ENCODE peak calls at places on chromosomes 13 and 19, in nine cellular contexts. S is GM23248; R is tibial nerve; Y is epithelial cell of proximal tubule; F is ELR; C is naive thymus-derived CD4-positive, alpha-beta T cell; N is glutamatergic neuron; K is fibroblast of the conjunctiva; M is head of caudate nucleus. D is an unnamed sample.

GRCh38 chr19:30226464-30227070 is 145.6 kb upstream of the ZNF536 start:
- DNase-seq in S (peak), R (no peak), Y (no peak), F (no peak), C (no peak), N (peak), K (no peak), M (no peak), D (peak)

GRCh38 chr13:75825161-75825560 is 189.0 kb downstream of the LMO7 start:
- DNase-seq in S (no peak), R (no peak), Y (no peak), F (no peak), C (no peak), N (no peak), K (no peak), M (peak), D (no peak)

GRCh38 chr13:82900453-82900852 is 981.8 kb downstream of the SLITRK1 start:
- DNase-seq in S (no peak), R (no peak), Y (no peak), F (no peak), C (no peak), N (no peak), K (no peak), M (no peak), D (no peak)

GRCh38 chr13:94173312-94173854 is 306.1 kb downstream of the DCT start:
- DNase-seq in S (peak), R (no peak), Y (no peak), F (peak), C (no peak), N (no peak), K (no peak), M (no peak), D (no peak)

GRCh38 chr19:39428309-39429112 is 7.2 kb downstream of the RPS16 start:
- DNase-seq in S (peak), R (peak), Y (no peak), F (peak), C (no peak), N (peak), K (no peak), M (no peak), D (no peak)

GRCh38 chr19:28553005-28553404 is 659.9 kb downstream of the UQCRFS1 start:
- DNase-seq in S (peak), R (no peak), Y (no peak), F (peak), C (no peak), N (no peak), K (no peak), M (no peak), D (no peak)

GRCh38 chr19:16202320-16203255 is 4.9 kb downstream of the AP1M1 start:
- DNase-seq in S (peak), R (no peak), Y (no peak), F (no peak), C (no peak), N (no peak), K (no peak), M (peak), D (no peak)

GRCh38 chr13:88651531-88651930 is 980.4 kb downstream of the SLITRK5 start:
- DNase-seq in S (no peak), R (no peak), Y (no peak), F (no peak), C (no peak), N (no peak), K (no peak), M (no peak), D (no peak)

GRCh38 chr19:32599736-32600157 is 18.8 kb downstream of the PDCD5 start:
- DNase-seq in S (peak), R (no peak), Y (peak), F (peak), C (peak), N (no peak), K (peak), M (no peak), D (peak)

GRCh38 chr19:10805758-10806247 is 30.2 kb downstream of the TMED1 start:
- DNase-seq in S (no peak), R (no peak), Y (no peak), F (no peak), C (no peak), N (peak), K (no peak), M (no peak), D (no peak)

GRCh38 chr13:94427313-94427712 is 52.2 kb downstream of the DCT start:
- DNase-seq in S (no peak), R (no peak), Y (no peak), F (no peak), C (no peak), N (no peak), K (no peak), M (no peak), D (no peak)

GRCh38 chr13:110183925-110184324 is 123.0 kb downstream of the COL4A1 start:
- DNase-seq in S (peak), R (no peak), Y (no peak), F (no peak), C (no peak), N (no peak), K (no peak), M (no peak), D (no peak)

GRCh38 chr19:9885077-9885552 is 50.0 kb downstream of the PIN1 start:
- DNase-seq in S (peak), R (no peak), Y (no peak), F (peak), C (no peak), N (no peak), K (peak), M (peak), D (no peak)

GRCh38 chr13:83681547-83681946 is 200.7 kb downstream of the SLITRK1 start:
- DNase-seq in S (no peak), R (no peak), Y (no peak), F (no peak), C (no peak), N (no peak), K (no peak), M (no peak), D (no peak)

GRCh38 chr13:25762795-25763377 is 288.9 kb downstream of the SHISA2 start:
- DNase-seq in S (no peak), R (no peak), Y (no peak), F (no peak), C (no peak), N (no peak), K (no peak), M (no peak), D (no peak)

GRCh38 chr19:38043649-38044144 is 136.7 kb downstream of the SIPA1L3 start:
- DNase-seq in S (no peak), R (no peak), Y (no peak), F (no peak), C (no peak), N (no peak), K (no peak), M (no peak), D (no peak)

GRCh38 chr19:3655402-3656072 is 28.9 kb upstream of the CACTIN start:
- DNase-seq in S (peak), R (no peak), Y (no peak), F (peak), C (no peak), N (peak), K (peak), M (peak), D (peak)

GRCh38 chr13:40470665-40471064 is 195.8 kb downstream of the FOXO1 start:
- DNase-seq in S (peak), R (peak), Y (no peak), F (no peak), C (no peak), N (no peak), K (no peak), M (no peak), D (no peak)

GRCh38 chr19:13965926-13966683 is 13.8 kb downstream of the DCAF15 start:
- DNase-seq in S (no peak), R (no peak), Y (no peak), F (no peak), C (no peak), N (no peak), K (no peak), M (no peak), D (no peak)

GRCh38 chr13:99228737-99229691 is 28.4 kb downstream of the UBAC2 start:
- DNase-seq in S (peak), R (no peak), Y (peak), F (peak), C (no peak), N (no peak), K (no peak), M (no peak), D (no peak)

GRCh38 chr19:7806234-7806633 is 23.8 kb upstream of the EVI5L start:
- DNase-seq in S (no peak), R (no peak), Y (no peak), F (no peak), C (no peak), N (no peak), K (no peak), M (no peak), D (no peak)

GRCh38 chr13:112842343-112842856 is 126.6 kb upstream of the MCF2L start:
- DNase-seq in S (no peak), R (peak), Y (no peak), F (no peak), C (no peak), N (peak), K (no peak), M (no peak), D (no peak)

GRCh38 chr19:55346725-55347441 is 7.2 kb downstream of the KMT5C start:
- DNase-seq in S (no peak), R (no peak), Y (no peak), F (no peak), C (no peak), N (peak), K (no peak), M (no peak), D (no peak)

GRCh38 chr13:100987993-100988392 is 313.4 kb upstream of the TMTC4 start:
- DNase-seq in S (peak), R (no peak), Y (no peak), F (peak), C (no peak), N (no peak), K (no peak), M (peak), D (no peak)

GRCh38 chr19:14954071-14954655 is 12.9 kb downstream of the OR7C2 start:
- DNase-seq in S (no peak), R (no peak), Y (no peak), F (no peak), C (no peak), N (no peak), K (no peak), M (no peak), D (no peak)

GRCh38 chr13:69947577-69947976 is 160.0 kb upstream of the ATXN8OS start:
- DNase-seq in S (no peak), R (no peak), Y (no peak), F (no peak), C (no peak), N (no peak), K (no peak), M (no peak), D (no peak)

GRCh38 chr13:90968510-90968909 is 379.0 kb upstream of the MIR17HG start:
- DNase-seq in S (peak), R (no peak), Y (no peak), F (peak), C (no peak), N (peak), K (no peak), M (peak), D (no peak)

GRCh38 chr13:97395437-97396136 is 38.4 kb upstream of the RAP2A start:
- DNase-seq in S (peak), R (no peak), Y (no peak), F (peak), C (no peak), N (no peak), K (peak), M (no peak), D (no peak)

GRCh38 chr13:43687038-43687437 is 99.7 kb downstream of the ENOX1 start:
- DNase-seq in S (no peak), R (no peak), Y (no peak), F (no peak), C (no peak), N (no peak), K (no peak), M (no peak), D (no peak)

GRCh38 chr19:45154064-45154827 is 6.5 kb downstream of the NKPD1 start:
- DNase-seq in S (peak), R (no peak), Y (no peak), F (peak), C (no peak), N (no peak), K (peak), M (no peak), D (peak)

GRCh38 chr19:2207991-2208860 is 27.9 kb downstream of the PLEKHJ1 start:
- DNase-seq in S (peak), R (peak), Y (no peak), F (peak), C (no peak), N (peak), K (peak), M (peak), D (no peak)

GRCh38 chr13:52713894-52714293 is 25.7 kb downstream of the CNMD start:
- DNase-seq in S (no peak), R (no peak), Y (no peak), F (no peak), C (no peak), N (no peak), K (no peak), M (no peak), D (no peak)

D was measured in frontal cortex.